ENCODE peak calls at places on chromosomes 3 and 15, in ten cellular contexts. H is AG09309, W is aorta, F is AG10803, R is right cardiac atrium, A is H7, T is A549, Q is body of pancreas, K is upper lobe of right lung, O is bronchial epithelial cell. C is an unnamed sample.

GRCh38 chr3:44984335-44984734 is 8.3 kb downstream of the EXOSC7 start:
- DNase-seq in H (no peak), W (no peak), F (no peak), R (no peak), A (no peak), T (no peak), Q (no peak), K (no peak), O (no peak), C (no peak)

GRCh38 chr15:69853572-69853971 is 244.1 kb downstream of the TLE3 start:
- DNase-seq in H (peak; percentile 52), W (no peak), F (peak; percentile 88), R (no peak), A (no peak), T (peak; percentile 56), Q (no peak), K (no peak), O (peak; percentile 25), C (peak; percentile 86)

GRCh38 chr3:126646662-126647061 is 8.3 kb downstream of the TXNRD3 start:
- DNase-seq in H (no peak), W (no peak), F (no peak), R (no peak), A (no peak), T (no peak), Q (no peak), K (no peak), O (peak; percentile 43), C (peak; percentile 43)

GRCh38 chr3:21645121-21645897 is 105.7 kb downstream of the ZNF385D start:
- DNase-seq in H (no peak), W (peak; percentile 86), F (peak; percentile 58), R (peak; percentile 72), A (no peak), T (no peak), Q (peak; percentile 45), K (no peak), O (peak; percentile 5), C (peak; percentile 63)

GRCh38 chr3:185766645-185767323 is 58.1 kb downstream of the IGF2BP2 start:
- DNase-seq in H (no peak), W (no peak), F (no peak), R (no peak), A (no peak), T (no peak), Q (no peak), K (no peak), O (peak; percentile 38), C (no peak)

GRCh38 chr3:49803464-49804140 is 541 bp downstream of the INKA1 start:
- DNase-seq in H (no peak), W (peak; percentile 78), F (no peak), R (peak; percentile 72), A (peak; percentile 89), T (no peak), Q (no peak), K (no peak), O (peak; percentile 86), C (peak; percentile 49)

GRCh38 chr15:62569460-62570404 is 404.6 kb upstream of the C2CD4B start:
- DNase-seq in H (peak; percentile 75), W (peak; percentile 89), F (peak; percentile 94), R (peak; percentile 95), A (no peak), T (peak; percentile 85), Q (peak; percentile 74), K (peak; percentile 83), O (peak; percentile 38), C (peak; percentile 71)

GRCh38 chr3:150972379-150972985 is at the start of gene CLRN1:
- DNase-seq in H (no peak), W (no peak), F (no peak), R (no peak), A (no peak), T (no peak), Q (no peak), K (no peak), O (no peak), C (peak; percentile 2)

GRCh38 chr15:94607176-94607654 is 375.9 kb downstream of the MCTP2 start:
- DNase-seq in H (no peak), W (no peak), F (no peak), R (peak; percentile 51), A (no peak), T (no peak), Q (no peak), K (no peak), O (no peak), C (peak; percentile 45)

GRCh38 chr15:66251065-66251789 is 2.3 kb downstream of the MEGF11 start:
- DNase-seq in H (no peak), W (no peak), F (no peak), R (no peak), A (peak; percentile 54), T (no peak), Q (no peak), K (no peak), O (no peak), C (no peak)

GRCh38 chr3:42442640-42443039 is 32.2 kb upstream of the LYZL4 start:
- DNase-seq in H (no peak), W (no peak), F (no peak), R (no peak), A (no peak), T (no peak), Q (no peak), K (no peak), O (no peak), C (no peak)

DNA sequence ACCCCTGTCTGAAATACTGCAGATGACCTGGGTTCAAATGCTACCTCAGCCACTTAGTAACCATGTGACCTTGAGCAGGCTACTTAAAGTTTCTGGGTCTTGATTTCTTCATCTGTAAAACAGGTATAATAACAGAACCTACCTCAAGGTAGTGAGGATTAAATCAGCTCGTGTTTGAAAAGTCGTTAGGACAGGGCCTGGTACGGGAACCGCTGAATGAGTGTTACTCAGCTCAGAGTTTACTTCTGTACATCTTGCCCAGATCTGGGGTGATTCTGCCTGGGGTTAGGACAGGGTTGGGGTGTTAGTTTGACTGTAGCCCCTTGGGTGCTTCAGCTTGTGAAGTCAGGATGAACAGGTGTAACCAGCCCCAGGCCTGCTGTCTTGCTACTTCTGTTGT is 1.8 kb downstream of the SEMA4B start:
- DNase-seq in H (no peak), W (peak; percentile 20), F (no peak), R (no peak), A (no peak), T (no peak), Q (no peak), K (no peak), O (no peak), C (no peak)
- H3K4me3 ChIP-seq in H (no peak overlapping the region), W (no peak overlapping the region), F (no peak overlapping the region), R (no peak overlapping the region), A (no peak overlapping the region), T (no peak overlapping the region), Q (no peak overlapping the region), K (no peak overlapping the region), O (peak overlapping the region; percentile 91), C (no peak overlapping the region)

DNA sequence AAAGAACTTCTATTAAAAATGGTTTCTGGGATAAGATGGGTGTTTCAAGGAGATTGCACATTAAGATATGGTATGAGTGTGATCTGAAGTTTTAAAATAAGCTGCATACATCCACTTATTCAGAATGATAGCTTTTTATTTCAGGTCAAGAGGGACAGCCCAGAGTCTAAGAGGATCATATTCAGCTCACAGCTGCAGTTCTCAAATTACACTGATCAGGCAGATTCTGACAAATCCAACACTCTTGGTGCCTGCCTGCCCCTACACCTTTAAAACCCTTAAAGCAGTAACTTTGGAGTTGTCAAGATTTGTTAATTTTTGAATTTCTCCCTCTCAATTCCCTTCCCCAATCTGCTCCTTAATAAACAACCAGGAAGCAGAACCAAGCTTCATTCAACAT is 9.1 kb upstream of the TMEM87A start:
- DNase-seq in H (no peak), W (no peak), F (no peak), R (no peak), A (no peak), T (no peak), Q (no peak), K (no peak), O (no peak), C (no peak)
- H3K4me3 ChIP-seq in H (no peak overlapping the region), W (no peak overlapping the region), F (no peak overlapping the region), R (no peak overlapping the region), A (no peak overlapping the region), T (no peak overlapping the region), Q (no peak overlapping the region), K (no peak overlapping the region), O (no peak overlapping the region), C (no peak overlapping the region)

DNA sequence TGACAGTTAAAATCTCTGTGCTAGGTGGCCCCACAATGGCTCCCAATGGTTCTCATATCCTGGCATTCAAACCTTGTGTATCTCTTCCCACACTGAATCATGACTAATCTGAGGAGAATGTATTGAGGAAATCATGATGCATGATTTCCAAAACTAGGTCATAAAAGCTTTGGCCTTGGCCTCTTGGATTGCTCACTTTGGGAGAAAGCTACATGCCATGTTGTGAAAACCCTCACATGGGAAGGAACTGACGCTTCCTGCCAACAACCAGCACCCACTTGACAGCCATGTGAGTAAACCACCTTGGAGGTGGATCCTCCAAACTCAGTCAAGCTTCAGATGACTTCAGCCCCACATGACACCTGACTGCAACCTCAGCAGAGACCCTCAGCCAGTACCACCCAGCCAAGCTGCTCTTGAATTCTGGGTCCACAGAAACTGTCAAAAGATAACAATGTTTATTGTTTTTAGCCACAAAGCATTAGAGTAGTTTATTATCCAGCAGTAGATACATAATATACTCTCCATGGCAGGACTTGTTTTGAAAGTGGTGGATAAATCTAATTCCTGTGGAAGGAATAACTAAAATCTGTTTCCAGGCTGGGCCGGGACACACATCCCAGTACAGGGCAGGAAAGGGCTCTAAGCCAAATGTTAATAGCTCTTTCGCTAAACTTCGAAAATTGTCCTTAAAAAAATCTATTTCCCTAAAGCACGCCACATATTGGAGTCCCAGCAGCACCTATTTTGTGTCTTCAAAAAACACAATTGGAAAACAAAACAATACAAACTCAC is 1.0 kb upstream of the ZNF620 start:
- DNase-seq in H (peak; percentile 98), W (no peak), F (peak; percentile 98), R (no peak), A (no peak), T (peak; percentile 58), Q (peak; percentile 26), K (no peak), O (peak; percentile 99), C (peak; percentile 98)
- H3K4me3 ChIP-seq in H (no peak overlapping the region), W (no peak overlapping the region), F (no peak overlapping the region), R (no peak overlapping the region), A (no peak overlapping the region), T (peak overlapping the region; percentile 63), Q (no peak overlapping the region), K (peak overlapping the region; percentile 70), O (no peak overlapping the region), C (no peak overlapping the region)

GRCh38 chr3:25836579-25836978 is 46.7 kb downstream of the OXSM start:
- DNase-seq in H (no peak), W (no peak), F (no peak), R (no peak), A (no peak), T (no peak), Q (no peak), K (no peak), O (no peak), C (no peak)

GRCh38 chr3:25834346-25834745 is 44.5 kb downstream of the OXSM start:
- DNase-seq in H (no peak), W (no peak), F (no peak), R (no peak), A (no peak), T (no peak), Q (no peak), K (no peak), O (no peak), C (no peak)

GRCh38 chr3:25831578-25831977 is 41.7 kb downstream of the OXSM start:
- DNase-seq in H (no peak), W (no peak), F (peak; percentile 20), R (no peak), A (no peak), T (peak; percentile 42), Q (no peak), K (no peak), O (peak; percentile 32), C (peak; percentile 59)

GRCh38 chr3:25840099-25840498 is 50.2 kb downstream of the OXSM start:
- DNase-seq in H (no peak), W (no peak), F (no peak), R (no peak), A (no peak), T (no peak), Q (no peak), K (no peak), O (no peak), C (no peak)

GRCh38 chr3:25837038-25837437 is 47.1 kb downstream of the OXSM start:
- DNase-seq in H (no peak), W (no peak), F (no peak), R (no peak), A (no peak), T (no peak), Q (no peak), K (no peak), O (no peak), C (no peak)
- H3K4me3 ChIP-seq in H (no peak overlapping the region), W (no peak overlapping the region), F (no peak overlapping the region), R (no peak overlapping the region), A (no peak overlapping the region), T (no peak overlapping the region), Q (no peak overlapping the region), K (no peak overlapping the region), O (no peak overlapping the region), C (no peak overlapping the region)